ENCODE peak calls at places on chromosomes 7 and 10, in four cellular contexts. R, F, E and L are unnamed samples.

GRCh38 chr10:105585215-105585614 is 944.1 kb downstream of the SORCS3 start:
- DNase-seq in R (no peak), F (no peak), E (no peak), L (no peak)

GRCh38 chr10:12412671-12413368 is 63.5 kb downstream of the CAMK1D start:
- DNase-seq in R (no peak), F (no peak), E (peak; percentile 24), L (no peak)

GRCh38 chr10:2870654-2871053 is 196.7 kb upstream of the PFKP start:
- DNase-seq in R (no peak), F (no peak), E (no peak), L (no peak)

GRCh38 chr7:40889099-40889498 is 754.3 kb downstream of the SUGCT start:
- DNase-seq in R (no peak), F (no peak), E (no peak), L (no peak)

GRCh38 chr10:77547651-77548050 is 90.0 kb downstream of the KCNMA1 start:
- DNase-seq in R (no peak), F (no peak), E (no peak), L (no peak)

GRCh38 chr10:29970576-29970975 is 88.8 kb downstream of the JCAD start:
- DNase-seq in R (no peak), F (no peak), E (no peak), L (peak; percentile 69)

GRCh38 chr10:60399343-60399742 is 9.7 kb upstream of the ANK3 start:
- DNase-seq in R (no peak), F (no peak), E (no peak), L (peak; percentile 41)

GRCh38 chr10:110141185-110141584 is 66.2 kb upstream of the MXI1 start:
- DNase-seq in R (no peak), F (no peak), E (no peak), L (peak; percentile 74)

GRCh38 chr7:84176716-84177115 is 17.9 kb downstream of the SEMA3A start:
- DNase-seq in R (no peak), F (no peak), E (no peak), L (peak; percentile 67)

GRCh38 chr10:35328404-35329037 is 7.8 kb upstream of the CCNY start:
- DNase-seq in R (no peak), F (peak; percentile 19), E (no peak), L (no peak)

GRCh38 chr10:128629111-128630096 is 503.2 kb upstream of the MKI67 start:
- DNase-seq in R (no peak), F (no peak), E (no peak), L (no peak)

GRCh38 chr7:147879116-147879750 is 711.3 kb upstream of the C7orf33 start:
- DNase-seq in R (no peak), F (no peak), E (no peak), L (no peak)

GRCh38 chr7:115851291-115851690 is 179.3 kb downstream of the TFEC start:
- DNase-seq in R (no peak), F (peak; percentile 51), E (no peak), L (peak; percentile 9)

GRCh38 chr7:128427289-128427891 is 17.6 kb upstream of the IMPDH1 start:
- DNase-seq in R (no peak), F (peak; percentile 57), E (peak; percentile 25), L (peak; percentile 65)

GRCh38 chr10:28734940-28735759 is 57.8 kb downstream of the BAMBI start:
- DNase-seq in R (no peak), F (peak; percentile 86), E (no peak), L (no peak)

GRCh38 chr10:72334832-72335393 is 19.8 kb downstream of the DNAJB12 start:
- DNase-seq in R (peak; percentile 92), F (no peak), E (peak; percentile 93), L (no peak)

GRCh38 chr7:71408276-71408675 is 276.3 kb downstream of the GALNT17 start:
- DNase-seq in R (no peak), F (no peak), E (no peak), L (peak; percentile 24)

GRCh38 chr7:128108129-128108528 is 76.9 kb upstream of the LRRC4 start:
- DNase-seq in R (no peak), F (no peak), E (no peak), L (no peak)

GRCh38 chr7:24865994-24866615 is 108.8 kb upstream of the GSDME start:
- DNase-seq in R (no peak), F (no peak), E (no peak), L (no peak)

GRCh38 chr10:118564652-118565051 is 30.8 kb downstream of the PRLHR start:
- DNase-seq in R (no peak), F (no peak), E (no peak), L (peak; percentile 35)

GRCh38 chr10:34203966-34204630 is 611.0 kb downstream of the PARD3 start:
- DNase-seq in R (no peak), F (no peak), E (no peak), L (no peak)

GRCh38 chr7:141456298-141456697 is 94.9 kb upstream of the AGK start:
- DNase-seq in R (no peak), F (no peak), E (no peak), L (no peak)

GRCh38 chr7:68964060-68964459 is 634.2 kb upstream of the AUTS2 start:
- DNase-seq in R (no peak), F (no peak), E (no peak), L (no peak)

GRCh38 chr10:31146496-31147219 is 115.0 kb upstream of the ZNF438 start:
- DNase-seq in R (peak; percentile 47), F (no peak), E (peak; percentile 23), L (peak; percentile 46)
- H3K4me3 ChIP-seq in R (no peak overlapping the region), F (no peak overlapping the region), E (no peak overlapping the region), L (no peak overlapping the region)

GRCh38 chr10:31803606-31804195 is 124.9 kb downstream of the ARHGAP12 start:
- DNase-seq in R (no peak), F (no peak), E (no peak), L (no peak)

GRCh38 chr10:31804416-31804815 is 124.2 kb downstream of the ARHGAP12 start:
- DNase-seq in R (no peak), F (no peak), E (no peak), L (no peak)

DNA sequence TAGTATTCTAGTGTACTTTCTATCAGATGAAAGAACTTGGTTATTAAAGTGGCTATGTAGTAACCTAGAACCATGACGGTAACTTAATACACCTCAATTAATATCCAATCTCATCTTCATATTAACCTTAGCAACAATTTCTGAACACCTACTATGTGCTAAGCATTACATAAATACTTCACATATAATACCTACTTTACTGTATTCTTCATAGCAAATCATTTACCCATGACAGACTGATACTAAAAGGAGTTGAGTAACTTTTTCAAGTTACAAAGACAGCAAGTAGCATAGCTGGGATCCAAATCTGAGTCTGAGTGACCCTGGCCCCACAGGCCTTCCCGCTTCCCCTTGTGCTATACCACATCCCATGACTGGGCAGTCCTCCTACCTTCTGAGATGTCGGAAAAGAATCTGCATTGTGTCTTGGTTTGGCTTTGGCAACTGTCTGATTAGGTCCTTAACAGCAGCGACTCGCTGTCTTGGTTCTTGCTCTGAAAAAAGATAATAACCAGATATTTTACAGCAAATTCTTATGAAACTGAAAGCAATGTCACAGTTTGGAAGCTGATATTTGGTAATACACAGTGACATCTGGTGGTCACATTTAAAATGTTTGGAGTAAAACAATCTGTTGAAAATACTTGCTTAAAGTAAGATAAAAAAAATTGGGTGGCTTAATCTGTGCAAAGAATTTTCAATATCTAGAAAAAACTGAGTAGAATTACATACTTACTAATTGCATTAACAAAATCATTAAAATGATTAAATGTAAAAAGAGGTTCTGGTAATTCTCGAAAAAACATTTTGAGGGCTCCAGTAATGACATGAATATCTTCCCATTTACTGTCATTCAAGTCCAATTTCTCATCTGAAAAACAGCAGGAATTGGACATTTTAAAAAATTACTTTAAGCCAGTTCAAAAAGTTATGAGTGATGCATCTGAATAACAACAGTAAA is 120.1 kb downstream of the ARHGAP12 start:
- DNase-seq in R (peak; percentile 23), F (peak; percentile 53), E (peak; percentile 25), L (peak; percentile 88)
- H3K4me3 ChIP-seq in R (no peak overlapping the region), F (peak overlapping the region; percentile 21), E (no peak overlapping the region), L (no peak overlapping the region)

GRCh38 chr7:108285018-108285368 is 154.8 kb upstream of the LAMB4 start:
- DNase-seq in R (no peak), F (no peak), E (no peak), L (no peak)

GRCh38 chr7:108280136-108280535 is 150.0 kb upstream of the LAMB4 start:
- DNase-seq in R (no peak), F (no peak), E (no peak), L (peak; percentile 73)

GRCh38 chr7:108282427-108282996 is 152.4 kb upstream of the LAMB4 start:
- DNase-seq in R (no peak), F (no peak), E (no peak), L (peak; percentile 25)

GRCh38 chr7:108284349-108285017 is 154.3 kb upstream of the LAMB4 start:
- DNase-seq in R (no peak), F (no peak), E (no peak), L (no peak)

DNA sequence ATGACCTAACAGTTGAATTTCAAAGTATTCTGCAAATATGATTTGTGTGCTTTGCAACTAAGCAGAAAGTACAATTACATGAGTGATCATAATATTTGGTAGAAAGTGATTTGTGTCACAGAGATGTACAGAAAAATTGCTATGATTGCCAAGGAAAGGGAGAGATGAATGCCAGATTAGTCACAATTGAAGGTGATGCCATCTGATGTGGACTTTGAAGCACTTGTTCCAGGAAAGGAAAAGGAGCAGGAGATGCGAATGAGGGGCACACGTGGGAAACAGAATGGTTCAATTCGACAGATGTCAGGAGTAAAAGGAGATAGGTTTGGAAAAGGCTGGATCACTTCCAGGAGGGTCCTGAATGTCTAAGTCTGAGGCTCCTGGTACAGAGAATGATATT is 153.1 kb upstream of the LAMB4 start:
- DNase-seq in R (no peak), F (no peak), E (no peak), L (no peak)
- H3K4me3 ChIP-seq in R (no peak overlapping the region), F (no peak overlapping the region), E (no peak overlapping the region), L (no peak overlapping the region)

DNA sequence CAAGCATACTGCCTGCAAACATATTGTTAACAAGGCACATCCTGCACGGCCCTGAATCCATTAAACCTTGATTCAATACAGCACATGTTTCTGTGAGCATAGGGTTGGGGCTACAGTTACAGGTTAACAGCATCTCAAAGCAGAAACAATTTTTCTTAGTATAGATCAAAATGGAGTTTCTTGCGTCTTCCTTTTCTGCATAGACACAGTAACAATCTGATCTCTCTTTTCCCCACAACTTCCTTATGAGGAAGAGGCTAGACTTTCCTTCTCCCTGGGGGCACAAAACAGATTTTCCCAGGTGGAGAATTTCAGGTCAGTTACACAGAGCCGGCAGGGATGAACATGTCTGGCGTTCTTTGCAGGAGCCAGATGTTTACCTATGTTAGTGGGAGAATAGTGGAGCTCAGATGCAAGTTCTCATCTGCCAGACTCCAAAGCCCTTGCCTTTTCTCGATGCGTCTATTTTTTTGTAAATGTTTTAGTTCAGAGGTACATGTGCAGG is 37.5 kb upstream of the PFKFB3 start:
- DNase-seq in R (no peak), F (no peak), E (no peak), L (no peak)
- H3K4me3 ChIP-seq in R (no peak overlapping the region), F (peak overlapping the region; percentile 63), E (no peak overlapping the region), L (no peak overlapping the region)

GRCh38 chr10:64534616-64535015 is 1013.4 kb downstream of the REEP3 start:
- DNase-seq in R (no peak), F (no peak), E (no peak), L (no peak)
- H3K4me3 ChIP-seq in R (no peak overlapping the region), F (no peak overlapping the region), E (no peak overlapping the region), L (no peak overlapping the region)